ENCODE peak calls at places on chromosome 19, in four cellular contexts. H is H1, V is K562, Y is IMR-90. U is an unnamed sample.

GRCh38 chr19:18007939-18008673 is at the start of gene ARRDC2:
- DNase-seq in H (peak), Y (peak), V (peak), U (no peak)

GRCh38 chr19:35592226-35592625 is 6.3 kb downstream of the PMIS2 start:
- DNase-seq in V (peak), H (peak), Y (peak), U (no peak)

GRCh38 chr19:3178377-3178972 is at the start of gene S1PR4:
- DNase-seq in Y (no peak), H (no peak), V (no peak), U (no peak)

GRCh38 chr19:3336680-3337523 is 29.5 kb upstream of the NFIC start:
- DNase-seq in V (no peak), H (no peak), Y (peak), U (no peak)

GRCh38 chr19:52901842-52902241 is 4.4 kb upstream of the ZNF320 start:
- DNase-seq in Y (no peak), H (no peak), V (no peak), U (no peak)

GRCh38 chr19:45762870-45763631 is 6.0 kb downstream of the SIX5 start:
- DNase-seq in H (no peak), Y (no peak), V (no peak), U (no peak)

GRCh38 chr19:13116282-13117175 is at the start of gene TRMT1:
- DNase-seq in Y (peak), V (peak), H (peak), U (peak)

GRCh38 chr19:30365121-30365800 is 6.9 kb upstream of the ZNF536 start:
- DNase-seq in Y (no peak), H (no peak), V (no peak), U (no peak)

GRCh38 chr19:35026418-35026817 is 3.9 kb upstream of the SCN1B start:
- DNase-seq in V (no peak), H (no peak), Y (no peak), U (no peak)

GRCh38 chr19:13689050-13689449 is 75.3 kb upstream of the MRI1 start:
- DNase-seq in H (no peak), V (peak), Y (peak), U (peak)

GRCh38 chr19:31693131-31693700 is 344.0 kb upstream of the TSHZ3 start:
- DNase-seq in Y (no peak), H (no peak), V (no peak), U (no peak)

GRCh38 chr19:10044390-10044789 is 31.1 kb downstream of the RDH8 start:
- DNase-seq in H (no peak), Y (no peak), V (peak), U (no peak)

GRCh38 chr19:8641908-8642547 is 11.6 kb downstream of the NFILZ start:
- DNase-seq in V (peak), H (no peak), Y (peak), U (no peak)

GRCh38 chr19:53977991-53978731 is 13.3 kb upstream of the CACNG6 start:
- DNase-seq in Y (peak), V (peak), H (peak), U (no peak)

GRCh38 chr19:2188708-2189385 is 25.1 kb downstream of the DOT1L start:
- DNase-seq in Y (peak), V (no peak), H (no peak), U (no peak)

GRCh38 chr19:43700368-43701015 is 15.4 kb upstream of the IRGC start:
- DNase-seq in V (no peak), Y (peak), H (no peak), U (no peak)

GRCh38 chr19:43675269-43675879 is 5.4 kb upstream of the PLAUR start:
- DNase-seq in V (no peak), Y (peak), H (no peak), U (peak)

GRCh38 chr19:31154021-31154420 is 195.2 kb downstream of the TSHZ3 start:
- DNase-seq in H (no peak), Y (peak), V (no peak), U (no peak)

GRCh38 chr19:18519962-18520847 is 1.7 kb downstream of the ELL start:
- DNase-seq in Y (peak), V (peak), H (no peak), U (no peak)

GRCh38 chr19:17910776-17911360 is 21.9 kb upstream of the CCDC124 start:
- DNase-seq in Y (no peak), H (no peak), V (no peak), U (no peak)

GRCh38 chr19:21463449-21464105 is 41.8 kb upstream of the ZNF429 start:
- DNase-seq in V (peak), H (peak), Y (no peak), U (no peak)

GRCh38 chr19:17778621-17779280 is 16.2 kb upstream of the B3GNT3 start:
- DNase-seq in H (no peak), V (no peak), Y (no peak), U (no peak)

GRCh38 chr19:45158503-45159026 is 2.2 kb downstream of the NKPD1 start:
- DNase-seq in V (no peak), Y (no peak), H (no peak), U (no peak)

GRCh38 chr19:45947926-45948325 is 25.7 kb downstream of the NOVA2 start:
- DNase-seq in Y (peak), H (no peak), V (no peak), U (no peak)

GRCh38 chr19:17943284-17944221 is 10.7 kb downstream of the CCDC124 start:
- DNase-seq in V (peak), H (no peak), Y (no peak), U (no peak)

GRCh38 chr19:7561229-7561806 is 25.8 kb downstream of the PNPLA6 start:
- DNase-seq in Y (no peak), H (no peak), V (no peak), U (no peak)

GRCh38 chr19:6216996-6217751 is 62.6 kb downstream of the MLLT1 start:
- DNase-seq in V (peak), H (peak), Y (peak), U (no peak)

GRCh38 chr19:34513767-34514166 is 32.2 kb downstream of the WTIP start:
- DNase-seq in V (no peak), H (no peak), Y (no peak), U (no peak)

GRCh38 chr19:36488816-36489138 is 584 bp downstream of the ZNF566 start:
- DNase-seq in H (no peak), Y (no peak), V (peak), U (no peak)

GRCh38 chr19:13154241-13154778 is 4.1 kb downstream of the IER2 start:
- DNase-seq in Y (peak), V (peak), H (no peak), U (no peak)

GRCh38 chr19:13181747-13182388 is 31.7 kb downstream of the IER2 start:
- DNase-seq in H (no peak), V (peak), Y (peak), U (no peak)

GRCh38 chr19:13004273-13004672 is 9.0 kb downstream of the NFIX start:
- DNase-seq in H (no peak), V (no peak), Y (no peak), U (no peak)

DNA sequence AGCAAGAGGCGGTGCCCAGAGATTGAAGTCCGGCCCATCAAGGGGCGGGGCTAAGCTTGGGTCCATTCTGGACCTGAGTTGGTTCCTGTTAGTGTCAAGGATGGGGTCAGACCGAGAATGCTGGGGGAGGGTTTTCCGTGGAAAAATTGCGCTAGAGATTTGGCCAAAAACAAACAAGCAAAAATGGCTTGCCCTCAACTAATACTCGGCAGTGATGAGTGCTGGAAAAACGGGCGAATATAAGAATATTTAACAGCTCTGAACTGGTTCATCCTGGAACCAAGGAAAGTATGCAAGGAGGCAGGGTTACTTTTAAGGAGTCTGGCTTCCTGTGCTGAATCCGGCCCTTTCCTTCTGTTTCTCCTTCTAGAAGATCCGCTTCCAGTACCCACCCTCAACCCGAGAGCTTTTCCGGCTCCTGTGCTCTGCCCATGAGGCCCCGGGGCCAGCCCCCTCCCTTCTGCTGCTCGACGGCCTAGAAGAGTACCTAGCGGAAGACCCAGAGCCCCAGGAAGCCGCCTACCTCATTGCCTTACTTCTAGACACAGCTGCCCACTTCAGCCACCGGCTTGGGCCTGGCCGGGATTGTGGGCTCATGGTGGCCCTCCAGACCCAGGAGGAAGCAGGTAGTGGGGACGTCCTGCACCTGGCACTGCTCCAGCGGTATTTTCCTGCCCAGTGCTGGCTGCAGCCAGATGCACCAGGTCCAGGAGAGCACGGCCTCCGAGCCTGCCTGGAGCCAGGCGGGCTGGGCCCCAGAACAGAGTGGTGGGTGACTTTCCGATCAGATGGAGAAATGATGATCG is 880 bp downstream of the SWSAP1 start:
- DNase-seq in H (no peak), V (no peak), Y (no peak), U (no peak)
- TF ChIP-seq CHD1 in H (no peak), V (no peak), Y (no peak), U (peak)

GRCh38 chr19:40822161-40822560 is 23.2 kb downstream of the EGLN2 start:
- DNase-seq in Y (no peak), V (no peak), H (no peak), U (no peak)
- TF ChIP-seq CHD1 in Y (no peak), V (no peak), H (no peak), U (no peak)

DNA sequence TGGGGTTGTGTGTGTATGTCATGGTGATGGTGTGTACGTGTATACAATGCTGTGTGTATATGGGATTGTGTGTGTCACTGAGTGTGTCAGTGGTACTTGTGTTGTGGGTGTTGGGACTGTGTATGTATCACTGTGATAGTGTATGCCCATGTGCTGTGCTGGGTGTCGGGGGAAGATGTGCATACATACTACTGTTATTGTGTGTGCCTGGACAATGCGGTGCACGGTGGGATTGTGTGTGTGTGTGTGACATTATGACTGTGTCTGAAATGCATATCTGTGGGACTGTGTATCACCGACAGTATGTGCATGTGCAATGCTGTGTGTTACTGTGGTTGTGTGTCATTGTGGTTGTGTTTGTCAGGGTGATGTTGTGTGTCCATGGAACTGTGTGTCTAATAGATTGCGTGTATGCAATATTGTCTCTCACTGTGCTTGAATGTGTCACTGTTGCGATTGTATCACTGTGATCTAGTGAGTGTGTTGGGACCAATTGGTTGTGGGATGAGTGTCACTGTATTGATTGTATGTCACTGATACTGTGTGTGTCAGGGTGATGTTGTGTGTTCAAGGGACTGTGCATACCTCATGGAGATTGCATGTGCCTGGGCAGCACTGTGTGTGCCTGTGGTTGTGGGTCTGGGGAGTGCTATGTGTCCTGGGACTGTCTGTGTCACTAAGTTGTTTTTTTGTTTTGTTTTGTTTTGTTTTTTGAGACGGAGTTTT is 11.1 kb upstream of the BBC3 start:
- DNase-seq in Y (no peak), V (no peak), H (no peak), U (no peak)
- TF ChIP-seq CHD1 in Y (no peak), V (no peak), H (no peak), U (no peak)

DNA sequence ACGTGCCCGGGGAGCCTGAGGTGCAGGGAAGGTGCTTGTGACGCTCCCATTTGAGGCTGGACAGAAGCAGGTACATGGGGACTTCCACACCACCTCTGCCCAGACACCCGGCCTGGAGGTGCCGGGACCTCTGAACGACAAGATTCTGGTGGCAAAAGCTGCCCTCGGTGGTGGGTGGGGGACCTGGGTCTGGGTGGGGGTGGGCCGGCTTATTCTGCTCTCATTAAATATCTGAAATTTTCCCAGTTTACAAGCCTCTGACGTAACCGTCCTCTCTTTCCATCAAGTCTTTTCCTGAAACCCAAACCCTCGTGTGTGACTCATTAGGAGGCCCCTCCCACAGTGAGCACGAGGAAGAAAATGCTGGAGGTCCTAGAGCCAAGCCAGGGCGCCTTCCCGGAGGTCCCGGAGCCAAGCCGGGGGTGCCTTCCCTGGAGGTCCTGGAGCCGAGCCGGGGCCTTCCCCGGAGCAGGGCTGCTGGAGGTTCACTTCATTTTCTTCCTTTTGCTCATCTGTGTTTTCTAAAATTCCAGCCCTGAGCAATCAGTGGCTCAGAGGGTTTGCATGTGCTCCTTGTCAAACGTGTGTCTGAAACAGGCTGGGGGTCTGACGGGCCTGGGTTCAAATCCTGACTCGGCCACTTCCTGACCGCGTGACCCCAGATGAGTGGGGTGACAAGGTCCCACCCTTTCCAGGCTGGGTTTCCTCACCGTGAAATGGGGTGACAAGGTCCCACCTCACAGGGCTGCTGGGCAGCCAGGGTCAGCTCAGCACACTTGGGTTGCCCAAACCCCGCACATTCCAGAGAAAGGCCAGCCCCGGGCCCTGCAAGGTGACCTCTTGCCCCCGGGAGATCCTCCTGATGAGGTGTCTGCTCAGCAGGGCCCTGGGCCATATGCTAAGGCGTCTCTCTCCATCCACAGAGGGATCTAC is 10.0 kb downstream of the CFD start:
- DNase-seq in V (no peak), Y (peak), H (no peak), U (no peak)
- TF ChIP-seq CHD1 in V (no peak), Y (no peak), H (no peak), U (no peak)

DNA sequence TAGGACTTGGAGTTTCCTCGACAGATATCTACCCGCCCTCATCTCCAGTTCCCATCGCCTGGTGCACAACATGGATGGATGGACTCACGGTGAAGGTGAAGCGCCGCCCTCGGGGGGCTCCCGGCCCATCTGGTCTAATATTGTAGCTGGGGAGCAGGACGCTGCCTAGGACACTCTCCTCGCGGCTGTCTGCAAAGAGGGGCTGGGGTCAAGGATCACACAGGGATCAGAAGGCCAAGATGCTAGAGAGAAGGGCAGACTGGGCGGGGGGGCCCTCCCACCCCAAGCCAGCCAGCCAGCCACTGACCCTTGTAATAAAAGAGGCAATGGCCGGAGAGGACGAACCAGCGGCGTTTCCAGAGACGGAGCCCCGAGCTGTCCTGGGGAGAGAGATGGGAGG is 7.1 kb downstream of the PLEKHA4 start:
- DNase-seq in H (no peak), V (no peak), Y (no peak), U (no peak)
- TF ChIP-seq CHD1 in H (no peak), V (no peak), Y (no peak), U (no peak)

GRCh38 chr19:42196011-42197001 is 21.2 kb downstream of the DEDD2 start:
- DNase-seq in Y (no peak), H (no peak), V (no peak), U (no peak)

GRCh38 chr19:42200116-42200740 is 17.2 kb downstream of the DEDD2 start:
- DNase-seq in V (no peak), H (no peak), Y (no peak), U (no peak)

GRCh38 chr19:42197375-42197817 is 20.1 kb downstream of the DEDD2 start:
- DNase-seq in Y (no peak), V (no peak), H (no peak), U (no peak)

GRCh38 chr19:42199440-42200115 is 17.9 kb downstream of the DEDD2 start:
- DNase-seq in V (peak), H (no peak), Y (no peak), U (peak)

GRCh38 chr19:42198676-42199439 is 18.6 kb downstream of the DEDD2 start:
- DNase-seq in V (no peak), H (no peak), Y (no peak), U (peak)
- TF ChIP-seq CHD1 in V (no peak), H (no peak), Y (no peak), U (no peak)